ENCODE peak calls at places on chromosomes 2 and 18, in seven cellular contexts. K is keratinocyte, L is transverse colon, M is Peyer's patch, P is thoracic aorta, E is heart right ventricle, S is SJSA1. W is an unnamed sample. For H3K4me1, the result is how much of the 10 kb centered on the place peaks cover.

GRCh38 chr2:132272713-132273112 is 111.0 kb upstream of the ANKRD30BL start:
- DNase-seq in K (no peak), L (no peak), M (no peak), P (no peak), E (no peak), S (no peak), W (no peak)

GRCh38 chr2:136281281-136282117 is 163.6 kb upstream of the CXCR4 start:
- DNase-seq in K (no peak), L (no peak), M (peak), P (no peak), E (no peak), S (no peak), W (no peak)

GRCh38 chr2:110126926-110127325 is 11.3 kb upstream of the MALL start:
- DNase-seq in K (no peak), L (no peak), M (no peak), P (no peak), E (no peak), S (no peak), W (no peak)

GRCh38 chr2:46521215-46521683 is 41.9 kb downstream of the TMEM247 start:
- DNase-seq in K (no peak), L (peak), M (no peak), P (no peak), E (peak), S (no peak), W (peak)

GRCh38 chr2:176096986-176097819 is 2.4 kb upstream of the HOXD12 start:
- DNase-seq in K (no peak), L (peak), M (peak), P (no peak), E (peak), S (peak), W (peak)

GRCh38 chr2:235669269-235669831 is 175.5 kb downstream of the AGAP1 start:
- DNase-seq in K (peak), L (peak), M (no peak), P (no peak), E (peak), S (peak), W (peak)

GRCh38 chr2:196970089-196970488 is 43.6 kb upstream of the PGAP1 start:
- DNase-seq in K (no peak), L (no peak), M (no peak), P (no peak), E (no peak), S (no peak), W (no peak)

GRCh38 chr18:63775166-63775730 is at the start of gene SERPINB7:
- DNase-seq in K (peak), L (no peak), M (no peak), P (no peak), E (no peak), S (peak), W (no peak)

GRCh38 chr2:96207778-96208143 is 866 bp downstream of the STARD7 start:
- DNase-seq in K (no peak), L (no peak), M (no peak), P (no peak), E (no peak), S (no peak), W (no peak)

GRCh38 chr2:68828887-68829708 is 42.1 kb downstream of the BMP10 start:
- DNase-seq in K (peak), L (peak), M (peak), P (peak), E (peak), S (peak), W (peak)

GRCh38 chr2:131034122-131035051 is 58.9 kb downstream of the FAM168B start:
- DNase-seq in K (no peak), L (no peak), M (no peak), P (no peak), E (no peak), S (no peak), W (no peak)

GRCh38 chr18:23108496-23108895 is 26.8 kb upstream of the CABLES1 start:
- DNase-seq in K (no peak), L (no peak), M (no peak), P (no peak), E (no peak), S (no peak), W (no peak)

GRCh38 chr18:23105030-23105429 is 30.3 kb upstream of the CABLES1 start:
- DNase-seq in K (no peak), L (no peak), M (no peak), P (no peak), E (no peak), S (no peak), W (no peak)

GRCh38 chr18:23107718-23108117 is 27.6 kb upstream of the CABLES1 start:
- DNase-seq in K (no peak), L (no peak), M (no peak), P (no peak), E (no peak), S (no peak), W (no peak)

GRCh38 chr18:23105581-23106219 is 29.6 kb upstream of the CABLES1 start:
- DNase-seq in K (no peak), L (peak), M (no peak), P (no peak), E (no peak), S (no peak), W (no peak)

DNA sequence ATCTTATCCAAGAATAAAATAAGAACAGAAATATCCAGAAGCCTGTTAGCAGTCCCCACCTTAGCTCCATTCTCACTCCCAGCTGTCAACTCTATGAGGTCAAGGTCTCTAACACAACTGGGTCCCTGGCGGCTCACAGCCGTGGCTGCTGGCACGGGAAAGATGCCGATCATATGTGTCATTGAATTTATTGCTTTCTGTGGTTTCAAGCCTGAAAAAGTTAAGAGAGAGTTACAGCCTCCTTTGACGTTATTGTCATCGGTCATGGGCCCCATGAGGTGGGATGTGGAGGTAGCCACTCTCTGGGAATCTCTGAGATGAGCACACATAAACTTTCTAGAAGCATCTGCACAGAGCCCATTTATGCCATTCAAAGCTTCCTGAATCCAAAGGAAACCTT is 28.7 kb upstream of the CABLES1 start:
- DNase-seq in K (peak), L (peak), M (no peak), P (no peak), E (no peak), S (peak), W (no peak)
- H3K4me1 ChIP-seq in K (under half), L (under half), M (under half), P (under half), E (under half), S (under half), W (under half)

DNA sequence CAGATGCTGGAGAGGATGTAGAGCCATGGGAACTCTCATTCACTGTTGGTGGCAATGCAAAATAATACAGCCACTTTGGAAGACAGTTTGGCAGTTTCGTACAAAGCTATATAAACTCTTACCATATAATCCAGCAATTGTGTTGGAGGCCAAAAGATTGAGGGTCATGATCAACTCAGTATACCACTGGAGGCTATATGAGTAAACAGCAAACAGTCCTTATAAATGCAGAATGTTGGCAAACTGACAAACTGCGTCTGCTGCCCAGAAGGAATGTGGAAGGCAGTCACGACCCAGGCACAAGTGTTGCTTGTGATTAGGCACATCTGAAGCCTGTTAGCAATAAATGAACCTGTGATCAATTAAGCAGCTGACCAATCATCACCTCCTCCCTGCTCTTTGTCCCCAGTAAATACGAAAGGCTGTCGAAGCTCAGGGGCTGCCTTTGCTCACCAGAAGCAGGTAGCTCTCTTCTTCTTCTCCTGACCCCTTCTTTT is 98.1 kb upstream of the SPOPL start:
- DNase-seq in K (no peak), L (no peak), M (no peak), P (no peak), E (no peak), S (no peak), W (no peak)
- H3K4me1 ChIP-seq in K (under half), L (under half), M (under half), P (under half), E (under half), S (under half), W (under half)

DNA sequence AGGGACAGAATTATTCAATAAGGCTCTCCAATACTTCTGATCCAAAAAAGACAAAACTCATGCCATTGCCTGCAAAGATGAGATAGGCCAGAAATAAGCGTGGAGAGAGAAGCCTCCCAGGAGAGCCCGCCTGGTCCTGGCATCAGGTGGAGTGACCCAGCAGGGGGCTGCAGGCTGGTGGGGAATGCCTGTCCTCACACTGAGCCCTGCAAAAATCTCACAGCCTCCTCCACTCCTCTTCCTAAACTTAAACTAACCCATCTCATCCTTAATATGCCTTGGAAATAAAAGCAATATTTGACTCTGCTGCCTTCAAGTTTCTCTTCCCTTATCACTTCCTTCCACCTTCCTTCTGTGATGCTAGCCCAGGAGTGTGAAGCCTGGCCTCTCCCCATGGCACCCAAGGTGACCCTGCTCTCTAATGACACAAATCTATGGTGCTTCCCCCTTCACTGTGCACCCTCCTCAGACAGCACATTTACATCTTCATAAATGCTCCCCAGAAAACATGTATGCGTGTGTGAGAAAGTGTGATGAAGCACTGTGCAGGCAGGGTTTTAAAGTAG is 218.4 kb downstream of the ANAPC1 start:
- DNase-seq in K (no peak), L (no peak), M (no peak), P (no peak), E (no peak), S (no peak), W (no peak)
- H3K4me1 ChIP-seq in K (under half), L (under half), M (under half), P (under half), E (under half), S (under half), W (under half)

DNA sequence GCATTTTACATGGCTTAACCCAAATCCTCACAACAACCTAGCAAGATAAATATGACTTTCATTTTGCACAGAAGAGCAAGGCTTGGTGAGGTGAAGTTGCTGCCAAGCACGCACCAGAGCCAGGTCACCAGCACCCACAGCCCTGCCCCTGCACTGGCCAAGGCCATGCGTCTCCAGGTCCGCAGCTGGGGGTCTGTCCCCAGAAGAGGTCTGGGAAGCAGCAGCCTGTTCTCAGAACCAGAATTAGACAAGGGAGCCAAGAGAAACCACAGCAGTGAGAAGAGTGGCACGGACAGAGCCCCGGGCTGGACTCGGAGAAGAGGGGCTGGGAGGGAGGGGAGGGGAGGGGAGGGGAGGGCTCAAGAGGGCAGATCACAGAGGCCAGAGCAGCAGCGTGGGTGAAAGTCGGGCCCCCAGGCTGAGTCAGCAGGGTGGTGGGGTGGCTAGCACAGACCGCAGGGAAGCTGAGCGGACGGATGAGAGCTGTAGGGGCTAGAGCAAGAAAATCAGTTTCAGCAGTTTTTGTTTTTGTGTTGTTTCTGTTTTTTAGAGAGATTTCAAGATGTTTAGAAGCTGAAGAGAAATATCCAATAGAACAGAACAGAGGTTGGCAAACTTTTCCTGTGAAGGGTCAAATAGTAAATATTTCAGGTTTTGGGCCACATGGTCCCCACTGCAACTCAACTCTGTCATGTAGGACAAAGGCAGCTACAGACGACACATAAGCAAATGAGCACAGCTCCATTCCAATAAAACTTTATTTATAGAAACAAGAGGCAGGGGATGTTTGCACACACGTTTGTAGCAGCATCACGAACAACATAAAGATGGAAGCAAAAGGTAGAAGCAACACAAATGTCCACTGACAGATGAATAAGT is 7.4 kb upstream of the MTERF4 start:
- DNase-seq in K (no peak), L (no peak), M (no peak), P (no peak), E (no peak), S (no peak), W (no peak)
- H3K4me1 ChIP-seq in K (under half), L (under half), M (under half), P (under half), E (under half), S (under half), W (under half)

W was measured in body of pancreas.